ENCODE peak calls at places on chromosomes 5 and 9, in five cellular contexts. One of them, this sample, is unnamed.

GRCh38 chr5:132227485-132228240 is at the start of gene P4HA2:
- DNase-seq in type B pancreatic cell: peak; percentile 84
- DNase-seq in lower lobe of right lung: peak; percentile 90
- DNase-seq in stimulated activated CD4-positive, alpha-beta T cell treated with anti-CD3 and anti-CD28 coated beads, Interleukin-2, amount 100 ng/mL, for 48 hours: peak; percentile 54
- DNase-seq in substantia nigra: peak; percentile 56
- DNase-seq in this sample: peak; percentile 56

GRCh38 chr5:42767491-42768105 is 11.0 kb downstream of the CCDC152 start:
- DNase-seq in stimulated activated CD4-positive, alpha-beta T cell treated with anti-CD3 and anti-CD28 coated beads, Interleukin-2, amount 100 ng/mL, for 48 hours: no peak
- DNase-seq in type B pancreatic cell: no peak
- DNase-seq in lower lobe of right lung: no peak
- DNase-seq in substantia nigra: no peak
- DNase-seq in this sample: peak; percentile 35

GRCh38 chr5:73963021-73963420 is 337.0 kb downstream of the ARHGEF28 start:
- DNase-seq in lower lobe of right lung: no peak
- DNase-seq in type B pancreatic cell: no peak
- DNase-seq in substantia nigra: no peak
- DNase-seq in stimulated activated CD4-positive, alpha-beta T cell treated with anti-CD3 and anti-CD28 coated beads, Interleukin-2, amount 100 ng/mL, for 48 hours: no peak
- DNase-seq in this sample: no peak

GRCh38 chr5:115389074-115389798 is 92.8 kb upstream of the CCDC112 start:
- DNase-seq in type B pancreatic cell: no peak
- DNase-seq in lower lobe of right lung: no peak
- DNase-seq in stimulated activated CD4-positive, alpha-beta T cell treated with anti-CD3 and anti-CD28 coated beads, Interleukin-2, amount 100 ng/mL, for 48 hours: no peak
- DNase-seq in substantia nigra: no peak
- DNase-seq in this sample: no peak

GRCh38 chr5:117752403-117752802 is 1177.8 kb upstream of the SEMA6A start:
- DNase-seq in lower lobe of right lung: no peak
- DNase-seq in stimulated activated CD4-positive, alpha-beta T cell treated with anti-CD3 and anti-CD28 coated beads, Interleukin-2, amount 100 ng/mL, for 48 hours: no peak
- DNase-seq in substantia nigra: no peak
- DNase-seq in type B pancreatic cell: no peak
- DNase-seq in this sample: no peak

GRCh38 chr5:30102185-30102584 is 1091.3 kb upstream of the CDH6 start:
- DNase-seq in lower lobe of right lung: no peak
- DNase-seq in stimulated activated CD4-positive, alpha-beta T cell treated with anti-CD3 and anti-CD28 coated beads, Interleukin-2, amount 100 ng/mL, for 48 hours: no peak
- DNase-seq in type B pancreatic cell: no peak
- DNase-seq in substantia nigra: no peak
- DNase-seq in this sample: no peak

GRCh38 chr9:34606908-34607307 is 5.0 kb downstream of the RPP25L start:
- DNase-seq in stimulated activated CD4-positive, alpha-beta T cell treated with anti-CD3 and anti-CD28 coated beads, Interleukin-2, amount 100 ng/mL, for 48 hours: no peak
- DNase-seq in substantia nigra: no peak
- DNase-seq in lower lobe of right lung: no peak
- DNase-seq in type B pancreatic cell: no peak
- DNase-seq in this sample: no peak

GRCh38 chr5:142156839-142157463 is 48.4 kb downstream of the NDFIP1 start:
- DNase-seq in stimulated activated CD4-positive, alpha-beta T cell treated with anti-CD3 and anti-CD28 coated beads, Interleukin-2, amount 100 ng/mL, for 48 hours: no peak
- DNase-seq in type B pancreatic cell: no peak
- DNase-seq in substantia nigra: no peak
- DNase-seq in lower lobe of right lung: no peak
- DNase-seq in this sample: no peak

GRCh38 chr9:73118898-73119554 is 32.6 kb upstream of the ANXA1 start:
- DNase-seq in stimulated activated CD4-positive, alpha-beta T cell treated with anti-CD3 and anti-CD28 coated beads, Interleukin-2, amount 100 ng/mL, for 48 hours: no peak
- DNase-seq in substantia nigra: no peak
- DNase-seq in lower lobe of right lung: no peak
- DNase-seq in type B pancreatic cell: no peak
- DNase-seq in this sample: no peak

GRCh38 chr9:120926397-120926928 is at the start of gene TRAF1:
- DNase-seq in substantia nigra: no peak
- DNase-seq in type B pancreatic cell: no peak
- DNase-seq in lower lobe of right lung: no peak
- DNase-seq in stimulated activated CD4-positive, alpha-beta T cell treated with anti-CD3 and anti-CD28 coated beads, Interleukin-2, amount 100 ng/mL, for 48 hours: no peak
- DNase-seq in this sample: no peak

GRCh38 chr9:113581865-113582697 is 118.6 kb downstream of the RGS3 start:
- DNase-seq in type B pancreatic cell: no peak
- DNase-seq in lower lobe of right lung: peak; percentile 90
- DNase-seq in substantia nigra: peak; percentile 77
- DNase-seq in stimulated activated CD4-positive, alpha-beta T cell treated with anti-CD3 and anti-CD28 coated beads, Interleukin-2, amount 100 ng/mL, for 48 hours: peak; percentile 65
- DNase-seq in this sample: no peak

GRCh38 chr5:34490501-34491250 is 165.5 kb upstream of the RAI14 start:
- DNase-seq in substantia nigra: no peak
- DNase-seq in lower lobe of right lung: no peak
- DNase-seq in type B pancreatic cell: no peak
- DNase-seq in stimulated activated CD4-positive, alpha-beta T cell treated with anti-CD3 and anti-CD28 coated beads, Interleukin-2, amount 100 ng/mL, for 48 hours: no peak
- DNase-seq in this sample: peak; percentile 19

GRCh38 chr5:139644646-139645494 is 3.3 kb upstream of the CXXC5 start:
- DNase-seq in stimulated activated CD4-positive, alpha-beta T cell treated with anti-CD3 and anti-CD28 coated beads, Interleukin-2, amount 100 ng/mL, for 48 hours: no peak
- DNase-seq in type B pancreatic cell: no peak
- DNase-seq in lower lobe of right lung: no peak
- DNase-seq in substantia nigra: no peak
- DNase-seq in this sample: no peak

GRCh38 chr5:39520232-39520572 is 95.4 kb upstream of the DAB2 start:
- DNase-seq in lower lobe of right lung: no peak
- DNase-seq in type B pancreatic cell: no peak
- DNase-seq in substantia nigra: no peak
- DNase-seq in stimulated activated CD4-positive, alpha-beta T cell treated with anti-CD3 and anti-CD28 coated beads, Interleukin-2, amount 100 ng/mL, for 48 hours: no peak
- DNase-seq in this sample: no peak

GRCh38 chr5:8997542-8998070 is 548.3 kb downstream of the SEMA5A start:
- DNase-seq in substantia nigra: no peak
- DNase-seq in type B pancreatic cell: no peak
- DNase-seq in lower lobe of right lung: no peak
- DNase-seq in stimulated activated CD4-positive, alpha-beta T cell treated with anti-CD3 and anti-CD28 coated beads, Interleukin-2, amount 100 ng/mL, for 48 hours: no peak
- DNase-seq in this sample: no peak

GRCh38 chr9:124493794-124494479 is 13.3 kb downstream of the NR5A1 start:
- DNase-seq in type B pancreatic cell: no peak
- DNase-seq in stimulated activated CD4-positive, alpha-beta T cell treated with anti-CD3 and anti-CD28 coated beads, Interleukin-2, amount 100 ng/mL, for 48 hours: no peak
- DNase-seq in lower lobe of right lung: no peak
- DNase-seq in substantia nigra: no peak
- DNase-seq in this sample: no peak

GRCh38 chr9:131320031-131320685 is 30.6 kb downstream of the PLPP7 start:
- DNase-seq in type B pancreatic cell: no peak
- DNase-seq in substantia nigra: no peak
- DNase-seq in lower lobe of right lung: peak; percentile 19
- DNase-seq in stimulated activated CD4-positive, alpha-beta T cell treated with anti-CD3 and anti-CD28 coated beads, Interleukin-2, amount 100 ng/mL, for 48 hours: no peak
- DNase-seq in this sample: no peak

GRCh38 chr5:132253008-132253441 is 4.5 kb upstream of the PDLIM4 start:
- DNase-seq in substantia nigra: no peak
- DNase-seq in lower lobe of right lung: no peak
- DNase-seq in stimulated activated CD4-positive, alpha-beta T cell treated with anti-CD3 and anti-CD28 coated beads, Interleukin-2, amount 100 ng/mL, for 48 hours: no peak
- DNase-seq in type B pancreatic cell: no peak
- DNase-seq in this sample: no peak